ENCODE peak calls at places on chromosomes 1 and 21, in ten cellular contexts. E is right lobe of liver, F is prostate gland, Y is upper lobe of right lung, C is neural progenitor cell, B is GM12878, S is AG04450, D is right atrium auricular region, K is colonic mucosa, I is PC-9. J is an unnamed sample. For H3K9me3, the result is how much of the 10 kb centered on the place peaks cover.

GRCh38 chr21:19566975-19567374 is 1163.4 kb upstream of the TMPRSS15 start:
- DNase-seq in E (no peak), F (no peak), Y (no peak), C (no peak), B (no peak), S (no peak), D (no peak), K (no peak), I (no peak), J (no peak)

GRCh38 chr1:164895026-164895907 is 336.3 kb downstream of the PBX1 start:
- DNase-seq in E (no peak), F (no peak), Y (no peak), C (no peak), B (no peak), S (no peak), D (no peak), K (no peak), I (no peak), J (no peak)

GRCh38 chr1:51624851-51625250 is 8.0 kb downstream of the OSBPL9 start:
- DNase-seq in E (no peak), F (no peak), Y (no peak), C (no peak), B (no peak), S (no peak), D (no peak), K (no peak), I (no peak), J (no peak)

GRCh38 chr1:16083486-16083885 is 10.0 kb upstream of the FAM131C start:
- DNase-seq in E (no peak), F (no peak), Y (no peak), C (no peak), B (no peak), S (no peak), D (no peak), K (peak), I (no peak), J (no peak)

GRCh38 chr1:17304827-17305177 is 3.2 kb upstream of the PADI4 start:
- DNase-seq in E (peak), F (no peak), Y (no peak), C (no peak), B (no peak), S (no peak), D (no peak), K (no peak), I (peak), J (no peak)

GRCh38 chr1:65395887-65396612 is 24.4 kb upstream of the LEPR start:
- DNase-seq in E (no peak), F (no peak), Y (no peak), C (no peak), B (no peak), S (no peak), D (no peak), K (no peak), I (no peak), J (no peak)

GRCh38 chr1:72186733-72187307 is 95.5 kb downstream of the NEGR1 start:
- DNase-seq in E (no peak), F (no peak), Y (no peak), C (no peak), B (no peak), S (no peak), D (no peak), K (no peak), I (no peak), J (no peak)

GRCh38 chr1:29176567-29176966 is 5.1 kb downstream of the SRSF4 start:
- DNase-seq in E (no peak), F (no peak), Y (no peak), C (no peak), B (no peak), S (no peak), D (no peak), K (no peak), I (no peak), J (no peak)

GRCh38 chr21:33383056-33383888 is 19.9 kb upstream of the IFNGR2 start:
- DNase-seq in E (no peak), F (peak), Y (peak), C (peak), B (peak), S (no peak), D (peak), K (peak), I (peak), J (peak)

GRCh38 chr1:163069142-163069541 is at the start of gene RGS4:
- DNase-seq in E (no peak), F (peak), Y (no peak), C (peak), B (no peak), S (peak), D (peak), K (peak), I (no peak), J (no peak)
- TF ChIP-seq CTCF in E (peak), F (no peak), Y (peak), C (peak), B (no peak), S (peak), D (peak), K (no peak), I (no peak), J (no peak)

GRCh38 chr1:49523764-49524163 is 500.0 kb downstream of the AGBL4 start:
- DNase-seq in E (no peak), F (no peak), Y (no peak), C (no peak), B (no peak), S (no peak), D (no peak), K (no peak), I (no peak), J (no peak)
- H3K9me3 ChIP-seq in E (under half), F (under half), Y (under half), C (under half), B (under half), S (under half), D (under half), K (under half), I (under half), J (under half)

DNA sequence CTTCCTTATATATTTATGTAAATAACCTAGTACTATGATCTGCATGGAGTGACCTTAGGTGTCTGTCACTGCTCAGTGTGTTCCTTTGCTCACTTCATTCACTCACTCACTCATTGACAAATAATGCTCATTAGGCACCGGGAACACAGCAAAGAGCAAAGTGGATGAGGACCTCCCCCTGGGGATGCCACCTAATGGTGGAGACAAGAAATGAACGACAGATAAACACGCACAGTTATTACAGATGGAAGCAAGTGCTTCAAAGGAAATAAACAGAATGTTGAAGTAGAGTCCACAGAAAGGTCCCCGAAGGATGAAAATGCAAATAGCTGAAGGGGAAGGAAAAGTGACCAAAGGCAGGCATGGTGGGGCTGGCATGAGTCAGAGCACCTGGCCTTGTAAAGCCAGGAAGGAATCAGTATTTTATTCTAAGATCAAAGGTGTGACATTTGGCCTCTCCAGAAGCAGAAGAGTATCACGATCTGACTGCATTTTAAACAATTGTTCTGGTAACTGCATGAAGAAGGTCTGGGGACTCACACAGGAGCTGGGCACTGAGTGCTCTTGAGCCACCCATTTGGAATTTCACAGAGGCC is 23.1 kb downstream of the MAB21L3 start:
- DNase-seq in E (no peak), F (no peak), Y (no peak), C (peak), B (no peak), S (no peak), D (no peak), K (peak), I (no peak), J (no peak)
- TF ChIP-seq CTCF in E (peak), F (no peak), Y (no peak), C (peak), B (peak), S (peak), D (peak), K (no peak), I (peak), J (no peak)

DNA sequence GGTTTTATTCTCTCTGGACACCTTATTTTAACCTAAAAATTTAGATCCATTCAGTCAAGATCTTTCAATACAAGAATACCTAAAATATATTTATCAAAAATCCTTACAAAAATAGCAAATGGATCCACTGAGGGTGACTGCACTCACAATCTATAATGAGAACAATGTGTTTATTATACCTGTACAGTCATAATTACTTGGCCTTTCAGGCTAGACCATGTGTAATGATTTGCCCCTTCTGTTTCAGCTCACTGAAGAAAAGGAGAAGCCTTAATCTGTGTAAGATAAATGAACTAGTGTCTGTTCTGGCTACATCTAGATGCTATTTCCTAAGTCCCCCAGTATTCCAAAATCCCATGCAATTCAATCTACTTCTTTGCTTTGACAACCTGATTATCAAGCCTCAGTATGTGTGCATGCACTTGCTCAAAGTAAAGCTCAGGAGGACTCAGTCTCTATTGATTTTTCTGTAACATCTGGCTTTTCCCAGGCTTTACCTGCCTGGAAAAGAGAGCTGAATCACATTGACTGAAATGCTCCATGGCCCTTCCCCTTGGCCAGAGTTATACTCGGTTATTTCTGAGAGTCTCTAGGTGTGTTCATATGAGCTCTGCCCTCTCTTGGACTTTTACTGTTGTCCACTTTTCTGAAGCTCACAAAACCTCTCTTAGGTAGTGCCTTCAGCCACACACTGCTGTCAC is 27.6 kb downstream of the CRP start:
- DNase-seq in E (no peak), F (no peak), Y (no peak), C (no peak), B (no peak), S (no peak), D (no peak), K (no peak), I (no peak), J (no peak)
- H3K9me3 ChIP-seq in E (under half), F (under half), Y (under half), C (under half), B (under half), S (under half), D (under half), K (under half), I (under half), J (under half)

GRCh38 chr21:34922487-34922886 is 126.6 kb downstream of the RUNX1 start:
- DNase-seq in E (no peak), F (no peak), Y (no peak), C (no peak), B (no peak), S (no peak), D (no peak), K (no peak), I (no peak), J (no peak)
- TF ChIP-seq CTCF in E (no peak), F (no peak), Y (no peak), C (peak), B (no peak), S (no peak), D (no peak), K (no peak), I (no peak), J (no peak)

DNA sequence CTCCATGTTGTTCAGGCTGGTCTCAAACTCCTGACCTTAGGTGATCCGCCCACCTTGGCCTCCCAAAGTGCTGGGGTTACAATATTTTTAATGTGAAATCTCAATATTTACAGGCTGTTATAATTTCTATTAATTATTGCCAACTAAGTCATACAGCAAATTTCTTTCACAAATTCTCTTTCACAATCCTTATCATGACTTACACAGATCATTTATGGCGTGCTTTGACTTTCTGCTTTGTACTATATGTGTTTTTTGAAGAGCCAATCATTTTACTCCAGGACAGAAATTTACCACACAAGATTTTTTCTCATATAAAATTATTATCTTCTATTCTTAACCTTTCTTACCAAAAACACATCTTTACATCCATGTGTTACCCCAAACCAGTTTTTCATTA is 1729.9 kb downstream of the NCAM2 start:
- DNase-seq in E (no peak), F (no peak), Y (no peak), C (peak), B (no peak), S (no peak), D (no peak), K (no peak), I (no peak), J (no peak)
- H3K9me3 ChIP-seq in E (under half), F (under half), Y (under half), C (under half), B (under half), S (under half), D (under half), K (under half), I (under half), J (under half)

GRCh38 chr1:44312652-44313196 is 42.3 kb downstream of the ERI3 start:
- DNase-seq in E (no peak), F (no peak), Y (no peak), C (peak), B (no peak), S (no peak), D (no peak), K (no peak), I (no peak), J (no peak)

GRCh38 chr1:44316231-44316759 is 38.8 kb downstream of the ERI3 start:
- DNase-seq in E (no peak), F (no peak), Y (no peak), C (peak), B (peak), S (no peak), D (no peak), K (no peak), I (no peak), J (no peak)

GRCh38 chr1:44313265-44313918 is 41.7 kb downstream of the ERI3 start:
- DNase-seq in E (no peak), F (no peak), Y (no peak), C (no peak), B (no peak), S (no peak), D (no peak), K (no peak), I (no peak), J (no peak)

GRCh38 chr1:44315521-44315920 is 39.5 kb downstream of the ERI3 start:
- DNase-seq in E (no peak), F (no peak), Y (no peak), C (peak), B (no peak), S (no peak), D (no peak), K (no peak), I (no peak), J (no peak)

GRCh38 chr1:44314401-44314800 is 40.7 kb downstream of the ERI3 start:
- DNase-seq in E (no peak), F (no peak), Y (no peak), C (peak), B (no peak), S (no peak), D (no peak), K (no peak), I (no peak), J (no peak)
- TF ChIP-seq CTCF in E (no peak), F (no peak), Y (no peak), C (peak), B (no peak), S (peak), D (no peak), K (no peak), I (no peak), J (no peak)

GRCh38 chr1:13432251-13432650 is 22.0 kb downstream of the PRAMEF20 start:
- DNase-seq in E (no peak), F (no peak), Y (no peak), C (no peak), B (no peak), S (no peak), D (no peak), K (no peak), I (no peak), J (no peak)
- H3K9me3 ChIP-seq in E (under half), F (under half), Y (under half), C (under half), B (under half), S (under half), D (under half), K (under half), I (under half), J (under half)

GRCh38 chr1:85582687-85583354 is 2.3 kb downstream of the CCN1 start:
- DNase-seq in E (no peak), F (no peak), Y (no peak), C (no peak), B (no peak), S (no peak), D (no peak), K (no peak), I (no peak), J (no peak)
- TF ChIP-seq CTCF in E (no peak), F (no peak), Y (no peak), C (no peak), B (no peak), S (peak), D (no peak), K (no peak), I (no peak), J (no peak)

J was measured in gastrocnemius medialis.